ENCODE peak calls at places on chromosome 22, in seven cellular contexts. T is Kasumi-1, F is left colon, Z is spleen, R is mucosa of descending colon, H is DMS153, M is NCI-H1105. J is an unnamed sample.
A peak's percentile ranks its signal among the peaks of the same experiment; 100 is the strongest.

GRCh38 chr22:37484115-37485005 is 1.8 kb downstream of the MFNG start:
- DNase-seq in T (peak; percentile 95), F (peak; percentile 77), Z (peak; percentile 98), R (peak; percentile 75), H (no peak), M (no peak), J (no peak)

GRCh38 chr22:40345801-40346177 is 511 bp upstream of the ADSL start:
- DNase-seq in T (peak; percentile 56), F (peak; percentile 78), Z (peak; percentile 85), R (peak; percentile 67), H (no peak), M (no peak), J (no peak)

GRCh38 chr22:22702159-22702873 is 57.9 kb downstream of the GGTLC2 start:
- DNase-seq in T (no peak), F (peak; percentile 41), Z (no peak), R (peak; percentile 45), H (no peak), M (no peak), J (no peak)

GRCh38 chr22:22878211-22878570 is 9.4 kb upstream of the IGLL5 start:
- DNase-seq in T (no peak), F (no peak), Z (no peak), R (no peak), H (no peak), M (no peak), J (no peak)

GRCh38 chr22:35835998-35836691 is 118.5 kb downstream of the APOL5 start:
- DNase-seq in T (peak; percentile 9), F (peak; percentile 31), Z (no peak), R (peak; percentile 64), H (peak; percentile 79), M (peak; percentile 87), J (no peak)

GRCh38 chr22:21861856-21862255 is 5.6 kb downstream of the MAPK1 start:
- DNase-seq in T (peak; percentile 34), F (no peak), Z (no peak), R (no peak), H (no peak), M (no peak), J (no peak)

GRCh38 chr22:40200795-40201194 is 23.1 kb downstream of the TNRC6B start:
- DNase-seq in T (no peak), F (no peak), Z (no peak), R (no peak), H (no peak), M (no peak), J (no peak)

GRCh38 chr22:46726066-46726985 is 11.7 kb downstream of the CERK start:
- DNase-seq in T (no peak), F (no peak), Z (no peak), R (no peak), H (peak; percentile 43), M (no peak), J (no peak)

GRCh38 chr22:49295851-49296560 is 531.7 kb downstream of the BRD1 start:
- DNase-seq in T (no peak), F (no peak), Z (peak; percentile 50), R (no peak), H (no peak), M (peak; percentile 51), J (no peak)

GRCh38 chr22:21044931-21045584 is 688 bp upstream of the LRRC74B start:
- DNase-seq in T (no peak), F (no peak), Z (peak; percentile 79), R (no peak), H (peak; percentile 29), M (no peak), J (peak; percentile 92)

GRCh38 chr22:19287889-19288288 is 3.6 kb downstream of the CLTCL1 start:
- DNase-seq in T (no peak), F (no peak), Z (no peak), R (no peak), H (no peak), M (no peak), J (peak; percentile 3)

GRCh38 chr22:24160546-24160945 is 20.7 kb upstream of the SUSD2 start:
- DNase-seq in T (no peak), F (no peak), Z (no peak), R (no peak), H (no peak), M (no peak), J (no peak)

GRCh38 chr22:45470871-45471270 is 31.8 kb upstream of the FBLN1 start:
- DNase-seq in T (no peak), F (no peak), Z (peak; percentile 12), R (no peak), H (no peak), M (no peak), J (no peak)